ENCODE peak calls at places on chromosomes 1 and 21, in eight cellular contexts. E is choroid plexus epithelial cell, Y is ovary, A is cardiac muscle cell, B is cardiac fibroblast, M is epithelial cell of esophagus, L is nephron progenitor cell, R is fibroblast of mammary gland. Z is an unnamed sample.
A peak's percentile ranks its signal among the peaks of the same experiment; 100 is the strongest.

GRCh38 chr21:39048574-39048973 is 134.7 kb downstream of the PSMG1 start:
- DNase-seq in A (no peak), M (peak; percentile 95), B (peak; percentile 78), L (no peak), Y (no peak), E (peak; percentile 39), R (peak; percentile 74), Z (no peak)

GRCh38 chr1:115296981-115297380 is 41.1 kb downstream of the NGF start:
- DNase-seq in L (no peak), R (no peak), Y (no peak), M (peak; percentile 49), A (no peak), E (peak; percentile 33), B (no peak), Z (no peak)

GRCh38 chr1:31421404-31422040 is 8.5 kb downstream of the SERINC2 start:
- DNase-seq in B (peak; percentile 34), E (peak; percentile 41), A (peak; percentile 62), R (no peak), M (no peak), Y (no peak), L (peak; percentile 51), Z (peak; percentile 70)

GRCh38 chr1:3895951-3896325 is 4.1 kb downstream of the C1orf174 start:
- DNase-seq in M (no peak), E (no peak), Y (no peak), B (no peak), R (no peak), A (no peak), L (no peak), Z (no peak)

GRCh38 chr1:151444791-151445177 is 14.5 kb downstream of the POGZ start:
- DNase-seq in L (no peak), B (no peak), M (no peak), E (no peak), A (no peak), R (no peak), Y (no peak), Z (no peak)

GRCh38 chr1:103284270-103284669 is 175.9 kb upstream of the COL11A1 start:
- DNase-seq in R (peak; percentile 44), M (no peak), A (no peak), Y (no peak), L (no peak), B (peak; percentile 4), E (peak; percentile 94), Z (no peak)

GRCh38 chr1:110328274-110328673 is 10.9 kb upstream of the RBM15 start:
- DNase-seq in R (no peak), E (peak; percentile 20), Y (no peak), M (peak; percentile 45), B (peak; percentile 31), A (no peak), L (no peak), Z (no peak)

GRCh38 chr1:16112558-16113555 is 39.4 kb upstream of the FAM131C start:
- DNase-seq in B (peak; percentile 55), R (no peak), A (peak; percentile 87), L (peak; percentile 74), M (no peak), Y (peak; percentile 79), E (peak; percentile 35), Z (peak; percentile 60)

GRCh38 chr1:109089242-109090015 is 1.1 kb upstream of the TMEM167B start:
- DNase-seq in R (peak; percentile 57), A (peak; percentile 37), Y (no peak), E (no peak), B (peak; percentile 14), M (peak; percentile 74), L (peak; percentile 38), Z (peak; percentile 89)

GRCh38 chr1:181134543-181135461 is 46.3 kb downstream of the IER5 start:
- DNase-seq in A (no peak), M (peak; percentile 98), B (peak; percentile 70), E (peak; percentile 78), Y (no peak), L (no peak), R (peak; percentile 81), Z (no peak)

GRCh38 chr1:181135815-181136737 is 47.6 kb downstream of the IER5 start:
- DNase-seq in R (peak; percentile 94), M (peak; percentile 93), Y (no peak), L (no peak), B (peak; percentile 63), A (no peak), E (peak; percentile 92), Z (no peak)

GRCh38 chr1:181133969-181134418 is 45.5 kb downstream of the IER5 start:
- DNase-seq in A (no peak), Y (no peak), B (no peak), R (no peak), M (no peak), E (no peak), L (no peak), Z (no peak)

GRCh38 chr1:181136738-181137122 is 48.2 kb downstream of the IER5 start:
- DNase-seq in E (no peak), Y (no peak), A (no peak), B (no peak), L (no peak), M (no peak), R (no peak), Z (no peak)

DNA sequence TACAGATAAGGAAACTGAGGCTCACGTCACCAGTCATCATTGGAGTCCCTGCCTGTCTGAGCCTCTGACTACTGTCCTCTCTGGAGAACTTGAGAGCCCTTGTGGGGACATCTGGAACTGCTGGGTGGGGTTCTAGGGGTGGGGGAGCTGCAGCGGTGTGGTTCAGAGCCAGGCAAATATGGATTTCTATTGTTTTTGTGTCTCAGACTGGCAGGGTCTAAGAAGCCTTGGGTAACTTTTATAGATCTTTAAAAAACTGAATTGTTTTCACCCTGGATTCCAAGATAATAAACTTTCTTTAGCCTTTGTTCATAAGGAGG is 46.9 kb downstream of the IER5 start:
- DNase-seq in L (no peak), E (peak; percentile 61), Y (no peak), B (peak; percentile 32), R (peak; percentile 48), M (no peak), A (no peak), Z (no peak)
- TF ChIP-seq CTCF in L (peak; percentile 15), E (peak; percentile 45), Y (no peak), B (peak; percentile 52), R (peak; percentile 30), M (peak; percentile 53), A (peak; percentile 20), Z (peak; percentile 40)

DNA sequence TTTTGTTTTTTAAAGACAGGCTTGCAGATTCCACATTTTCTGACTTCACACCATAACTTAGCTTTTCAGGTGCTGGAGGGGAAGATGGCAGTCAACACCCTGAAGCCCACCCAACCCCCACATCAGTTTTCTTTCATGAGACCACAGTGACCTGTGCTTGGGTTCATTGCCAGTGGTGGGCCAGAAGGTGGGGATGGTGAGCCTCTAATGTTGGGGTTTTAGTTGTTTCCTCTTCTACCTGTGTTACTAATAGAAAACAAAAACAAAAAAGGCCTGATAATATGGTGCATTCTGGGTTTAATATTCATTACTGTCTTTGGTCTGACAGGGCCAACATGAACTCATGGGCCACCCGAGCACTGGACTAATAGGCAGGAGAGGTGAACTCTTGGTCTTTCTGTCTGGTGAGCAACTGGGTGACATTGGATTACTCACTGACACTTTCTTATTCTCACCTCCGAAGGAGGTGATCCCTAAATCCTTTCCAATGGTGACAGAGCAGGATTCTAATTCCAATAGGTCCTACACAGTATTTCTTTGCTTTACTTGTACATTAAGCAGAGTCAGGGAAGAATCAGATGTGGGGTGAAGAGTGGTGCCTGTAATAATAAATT is 132.8 kb downstream of the CLIC6 start:
- DNase-seq in L (peak; percentile 33), R (peak; percentile 46), Y (no peak), M (peak; percentile 42), E (peak; percentile 54), B (peak; percentile 37), A (no peak), Z (peak; percentile 59)
- TF ChIP-seq CTCF in L (peak; percentile 42), R (peak; percentile 34), Y (no peak), M (peak; percentile 10), E (peak; percentile 60), B (peak; percentile 25), A (peak; percentile 45), Z (peak; percentile 74)

DNA sequence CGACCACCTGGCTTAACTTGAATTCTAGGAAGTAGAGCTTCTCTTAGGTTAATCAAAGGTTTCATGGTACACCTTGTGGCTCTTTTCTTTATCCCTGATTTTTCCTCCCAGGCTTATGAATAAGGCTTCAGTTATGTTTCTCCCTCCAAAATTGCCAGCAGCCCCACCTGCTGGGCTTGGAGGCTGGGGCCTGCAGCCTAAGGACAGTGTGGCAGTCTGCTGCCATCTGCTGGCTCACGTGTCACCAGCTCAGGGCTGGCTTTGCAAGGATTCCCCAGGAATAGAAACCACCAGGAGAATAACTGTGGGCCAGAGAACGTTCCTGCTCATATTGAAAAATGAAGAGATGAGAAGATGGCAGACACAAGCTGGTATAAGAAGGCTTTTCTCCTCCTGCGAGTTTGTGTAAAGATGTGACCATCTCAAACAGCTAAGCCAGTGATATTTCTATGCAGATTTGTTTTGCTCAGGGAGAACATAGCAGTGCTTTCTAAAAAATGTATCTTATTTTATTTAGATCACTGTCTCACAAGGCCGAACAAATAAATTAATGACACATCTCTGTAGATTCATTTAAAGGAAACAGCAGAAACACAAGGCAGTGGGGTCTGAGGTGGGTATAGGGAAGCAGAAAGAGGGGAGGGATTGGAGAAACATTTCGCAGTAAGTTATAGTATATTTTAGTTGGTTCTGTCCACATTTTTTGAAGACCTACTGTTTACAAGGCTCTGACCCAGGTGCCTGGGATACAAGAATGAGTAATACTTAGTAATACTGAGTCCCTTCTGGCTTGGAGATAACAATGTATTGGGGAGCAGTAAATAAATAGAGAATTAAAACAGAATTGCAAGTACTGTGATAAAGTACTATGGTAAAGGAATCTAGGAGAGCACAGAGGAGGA is 291.1 kb upstream of the SGIP1 start:
- DNase-seq in R (peak; percentile 87), E (peak; percentile 96), A (peak; percentile 90), Y (peak; percentile 54), M (peak; percentile 87), B (peak; percentile 93), L (peak; percentile 77), Z (peak; percentile 84)
- TF ChIP-seq CTCF in R (peak; percentile 100), E (peak; percentile 100), A (peak; percentile 100), Y (peak; percentile 88), M (peak; percentile 100), B (peak; percentile 99), L (peak; percentile 96), Z (peak; percentile 98)

GRCh38 chr1:226648421-226648820 is 90.7 kb downstream of the ITPKB start:
- DNase-seq in B (no peak), R (no peak), M (no peak), E (no peak), A (no peak), L (no peak), Y (no peak), Z (no peak)

GRCh38 chr1:226649244-226649643 is 89.8 kb downstream of the ITPKB start:
- DNase-seq in M (no peak), E (no peak), A (no peak), R (no peak), L (no peak), B (no peak), Y (no peak), Z (no peak)

GRCh38 chr1:226651041-226651731 is 87.9 kb downstream of the ITPKB start:
- DNase-seq in A (no peak), E (no peak), M (no peak), R (no peak), Y (no peak), B (no peak), L (no peak), Z (no peak)

GRCh38 chr1:226650236-226650841 is 88.7 kb downstream of the ITPKB start:
- DNase-seq in L (no peak), Y (no peak), E (no peak), B (no peak), A (no peak), R (no peak), M (no peak), Z (no peak)

DNA sequence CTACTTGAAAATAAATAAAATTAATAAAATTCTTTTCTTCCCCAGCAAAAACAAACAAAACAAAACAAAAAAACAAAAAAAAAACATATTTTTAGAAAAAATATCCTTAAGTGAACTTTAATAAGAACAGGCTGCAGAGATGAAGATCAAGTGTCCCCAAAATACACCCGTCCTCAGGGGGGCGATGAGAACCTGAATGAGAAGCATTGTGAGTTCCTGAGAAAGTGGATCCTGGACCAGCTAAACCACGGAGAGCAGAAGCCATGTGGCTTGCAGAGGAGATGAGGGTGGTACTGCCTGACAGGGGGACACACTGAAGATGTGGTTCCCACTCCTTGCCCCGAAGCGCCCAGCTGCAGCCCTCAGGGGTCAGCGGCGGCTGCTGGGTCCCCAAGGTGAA is 89.3 kb downstream of the ITPKB start:
- DNase-seq in Y (no peak), E (peak; percentile 68), M (peak; percentile 16), R (peak; percentile 50), L (no peak), B (peak; percentile 52), A (peak; percentile 35), Z (no peak)
- TF ChIP-seq CTCF in Y (no peak), E (peak; percentile 55), M (peak; percentile 29), R (peak; percentile 33), L (no peak), B (peak; percentile 9), A (peak; percentile 26), Z (peak; percentile 55)

Z was measured in H9.